ENCODE peak calls at places on chromosomes 13 and 19, in seven cellular contexts. U is upper lobe of left lung, D is cardiac muscle cell, J is heart left ventricle, T is transverse colon, H is colonic mucosa, E is adrenal gland. Y is an unnamed sample. For H3K4me1, the result is how much of the 10 kb centered on the place peaks cover.

GRCh38 chr13:76965759-76966421 is 17.6 kb downstream of the ACOD1 start:
- DNase-seq in H (peak), U (no peak), T (peak), D (no peak), E (peak), J (no peak), Y (peak)

GRCh38 chr13:110652231-110652730 is 36.9 kb downstream of the NAXD start:
- DNase-seq in U (peak), J (no peak), T (no peak), E (no peak), H (no peak), D (no peak), Y (no peak)

GRCh38 chr19:58182577-58182988 is 278 bp upstream of the ZNF274 start:
- DNase-seq in T (no peak), D (no peak), E (no peak), U (peak), J (peak), H (peak), Y (no peak)

GRCh38 chr19:46821512-46822359 is 28.9 kb downstream of the AP2S1 start:
- DNase-seq in U (no peak), T (peak), J (peak), D (no peak), H (peak), E (no peak), Y (peak)

GRCh38 chr13:98315902-98316301 is 138.8 kb upstream of the RNF113B start:
- DNase-seq in T (no peak), D (peak), J (no peak), U (no peak), E (no peak), H (no peak), Y (no peak)

GRCh38 chr19:46579286-46579944 is 21.7 kb upstream of the CALM3 start:
- DNase-seq in D (peak), J (no peak), T (no peak), U (no peak), H (no peak), E (no peak), Y (no peak)

GRCh38 chr19:35911173-35911572 is 3.1 kb upstream of the TYROBP start:
- DNase-seq in D (no peak), E (no peak), T (no peak), H (no peak), U (no peak), J (no peak), Y (no peak)

GRCh38 chr19:51002101-51002532 is 713 bp upstream of the KLK8 start:
- DNase-seq in E (no peak), J (no peak), U (no peak), D (no peak), T (no peak), H (no peak), Y (no peak)

GRCh38 chr19:44753932-44754742 is 5.6 kb downstream of the BCL3 start:
- DNase-seq in H (peak), J (peak), U (peak), E (peak), D (peak), T (peak), Y (peak)

GRCh38 chr19:956747-957451 is 27.2 kb upstream of the WDR18 start:
- DNase-seq in T (no peak), H (no peak), J (no peak), D (peak), U (no peak), E (no peak), Y (no peak)

GRCh38 chr19:16263115-16263839 is 61.3 kb upstream of the KLF2 start:
- DNase-seq in U (no peak), T (peak), E (no peak), J (peak), H (no peak), D (no peak), Y (no peak)

GRCh38 chr19:41324921-41325639 is 15.1 kb downstream of the CCDC97 start:
- DNase-seq in J (peak), D (peak), H (peak), U (peak), T (peak), E (peak), Y (peak)

GRCh38 chr19:50896591-50897190 is 14.5 kb downstream of the KLK4 start:
- DNase-seq in J (no peak), U (no peak), D (no peak), T (no peak), E (peak), H (no peak), Y (no peak)

GRCh38 chr19:39738809-39739208 is 980 bp upstream of the CLC start:
- DNase-seq in T (no peak), E (no peak), H (no peak), D (no peak), U (no peak), J (no peak), Y (no peak)

GRCh38 chr13:89267734-89268133 is 1596.6 kb downstream of the SLITRK5 start:
- DNase-seq in E (no peak), D (no peak), U (no peak), J (no peak), H (no peak), T (no peak), Y (no peak)

GRCh38 chr19:55325172-55325571 is at the start of gene TMEM150B:
- DNase-seq in E (no peak), H (no peak), D (no peak), U (peak), J (no peak), T (no peak), Y (no peak)

GRCh38 chr13:29849071-29849541 is 1.3 kb downstream of the UBL3 start:
- DNase-seq in U (no peak), E (peak), D (peak), T (peak), H (peak), J (no peak), Y (no peak)

GRCh38 chr19:10399878-10400277 is 3.5 kb downstream of the CDC37 start:
- DNase-seq in E (no peak), H (no peak), J (peak), D (no peak), T (no peak), U (no peak), Y (peak)

GRCh38 chr19:12757544-12758274 is 6.1 kb downstream of the BEST2 start:
- DNase-seq in T (peak), H (peak), E (peak), D (peak), J (peak), U (peak), Y (peak)

GRCh38 chr13:96091164-96091931 is 1.4 kb downstream of the HS6ST3 start:
- DNase-seq in U (no peak), H (no peak), E (peak), D (peak), J (peak), T (no peak), Y (peak)

GRCh38 chr19:19461306-19461670 is 54.1 kb downstream of the TSSK6 start:
- DNase-seq in U (no peak), T (no peak), D (no peak), H (no peak), E (no peak), J (no peak), Y (no peak)

GRCh38 chr19:29811125-29812079 is at the start of gene CCNE1:
- DNase-seq in J (peak), E (peak), U (peak), D (peak), H (peak), T (peak), Y (peak)

GRCh38 chr13:75384881-75385707 is 96.9 kb downstream of the TBC1D4 start:
- DNase-seq in T (no peak), D (no peak), U (no peak), E (no peak), H (no peak), J (no peak), Y (no peak)

GRCh38 chr19:34555447-34555846 is 73.9 kb downstream of the WTIP start:
- DNase-seq in U (no peak), E (no peak), T (no peak), H (no peak), D (no peak), J (no peak), Y (no peak)
- TF ChIP-seq CTCF in U (no peak), E (no peak), T (no peak), H (no peak), D (peak), J (no peak), Y (peak)

DNA sequence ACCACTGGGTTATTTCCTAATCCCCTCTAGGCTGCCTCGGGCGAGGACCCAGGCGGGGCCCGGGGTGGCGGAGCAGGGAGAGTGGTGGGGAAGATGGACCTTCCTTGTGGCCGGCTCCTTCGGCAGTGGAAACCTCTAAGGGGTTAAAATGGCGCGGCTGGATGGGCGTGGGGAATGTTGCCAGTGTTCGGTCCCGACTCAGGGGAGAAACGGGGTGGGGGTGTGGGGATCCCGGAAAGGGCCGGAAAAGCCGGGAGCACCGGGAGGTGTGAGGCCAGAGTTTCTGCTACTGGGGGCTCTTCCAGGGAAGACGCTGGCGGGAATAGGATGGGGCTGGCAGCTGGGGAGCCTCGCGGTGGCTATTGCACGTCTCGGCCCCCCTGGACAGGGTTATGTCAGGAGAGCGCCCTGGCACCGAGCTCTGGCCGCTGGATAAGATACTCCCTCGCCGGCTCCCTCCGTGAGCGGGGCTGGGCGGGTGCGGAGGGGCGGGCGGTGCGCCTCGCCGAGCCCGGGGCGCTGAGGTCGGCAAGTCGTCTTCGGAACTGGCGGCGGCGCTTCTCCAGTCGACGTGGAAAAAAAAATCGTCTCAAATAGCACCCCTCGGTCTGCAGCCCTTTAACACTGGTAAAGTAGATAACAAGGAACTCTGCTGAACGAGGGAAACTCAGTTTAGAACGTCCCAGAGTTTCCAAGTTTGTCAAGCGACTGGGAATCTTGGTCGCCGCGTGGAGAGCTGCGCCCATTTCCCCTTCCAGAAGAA is 114.9 kb downstream of the KCNRG start:
- DNase-seq in J (peak), D (peak), T (peak), E (peak), U (peak), H (peak), Y (peak)
- H3K4me1 ChIP-seq in J (under half), D (under half), T (under half), E (under half), U (under half), H (under half), Y (half or more)

DNA sequence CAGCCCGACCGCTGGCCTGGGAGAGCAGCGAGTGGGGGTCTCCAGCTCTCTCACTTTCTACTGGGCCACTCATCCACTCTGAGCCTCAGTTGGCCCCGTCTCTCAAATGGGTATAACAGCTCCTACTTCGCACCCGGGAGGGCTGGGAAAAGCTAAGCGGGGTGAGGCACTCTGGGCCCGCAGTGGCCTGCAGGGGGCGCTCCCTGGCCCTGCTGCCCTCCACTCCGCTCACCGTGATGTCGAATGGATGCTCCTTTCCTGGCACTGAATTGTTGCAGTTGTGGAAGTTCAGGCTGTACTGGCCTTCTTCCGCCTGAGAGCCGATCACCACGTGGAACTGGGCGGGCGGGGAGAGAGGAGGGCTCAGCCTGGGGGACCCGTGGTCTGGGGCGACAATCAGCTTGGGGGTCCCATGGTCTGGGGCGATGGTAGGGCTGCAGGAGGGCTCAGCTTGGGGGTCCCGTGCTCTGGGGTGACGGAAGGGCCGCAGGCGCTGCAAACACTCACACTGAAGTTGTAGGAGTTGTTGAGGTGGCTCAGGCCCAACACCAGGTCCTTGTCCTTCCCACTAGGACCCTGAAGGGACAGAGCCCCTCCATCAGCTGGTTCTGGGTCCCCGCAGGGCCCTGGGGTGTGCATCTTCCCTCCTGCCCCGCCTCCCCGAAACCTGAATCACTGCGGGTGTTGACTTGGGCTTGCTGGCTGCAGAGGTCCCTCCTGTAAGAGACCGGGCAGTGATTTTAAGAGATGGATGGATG is 3.9 kb downstream of the GPR108 start:
- DNase-seq in H (no peak), E (no peak), J (peak), T (no peak), U (no peak), D (no peak), Y (no peak)
- TF ChIP-seq CTCF in H (no peak), E (peak), J (peak), T (no peak), U (no peak), D (peak), Y (peak)

GRCh38 chr19:6232567-6232966 is 47.2 kb downstream of the MLLT1 start:
- DNase-seq in J (no peak), D (no peak), U (no peak), E (no peak), H (no peak), T (no peak), Y (no peak)
- H3K4me1 ChIP-seq in J (under half), D (under half), U (half or more), E (under half), H (under half), T (under half), Y (half or more)

DNA sequence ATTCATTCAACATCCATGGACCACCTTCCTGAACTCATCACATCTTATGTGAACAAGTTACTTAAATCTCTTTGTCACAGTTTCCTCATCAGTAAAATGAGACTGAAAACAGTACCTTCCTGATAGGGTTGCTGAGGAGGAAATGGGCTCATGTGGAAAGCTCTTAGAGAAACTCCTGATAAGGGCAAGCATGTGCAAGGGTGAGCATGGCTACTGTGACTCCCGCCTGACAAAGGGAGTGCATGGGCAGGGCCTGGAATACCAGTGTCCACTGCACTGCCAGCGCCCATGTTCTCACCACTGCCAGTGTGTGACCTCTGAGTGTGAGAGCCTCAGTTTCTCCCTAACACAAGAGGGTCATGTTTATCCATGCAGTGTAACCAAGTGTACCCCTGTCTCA is 27.3 kb upstream of the IL17D start:
- DNase-seq in T (no peak), D (no peak), E (no peak), H (peak), U (no peak), J (no peak), Y (no peak)
- TF ChIP-seq CTCF in T (no peak), D (no peak), E (no peak), H (no peak), U (no peak), J (no peak), Y (no peak)

DNA sequence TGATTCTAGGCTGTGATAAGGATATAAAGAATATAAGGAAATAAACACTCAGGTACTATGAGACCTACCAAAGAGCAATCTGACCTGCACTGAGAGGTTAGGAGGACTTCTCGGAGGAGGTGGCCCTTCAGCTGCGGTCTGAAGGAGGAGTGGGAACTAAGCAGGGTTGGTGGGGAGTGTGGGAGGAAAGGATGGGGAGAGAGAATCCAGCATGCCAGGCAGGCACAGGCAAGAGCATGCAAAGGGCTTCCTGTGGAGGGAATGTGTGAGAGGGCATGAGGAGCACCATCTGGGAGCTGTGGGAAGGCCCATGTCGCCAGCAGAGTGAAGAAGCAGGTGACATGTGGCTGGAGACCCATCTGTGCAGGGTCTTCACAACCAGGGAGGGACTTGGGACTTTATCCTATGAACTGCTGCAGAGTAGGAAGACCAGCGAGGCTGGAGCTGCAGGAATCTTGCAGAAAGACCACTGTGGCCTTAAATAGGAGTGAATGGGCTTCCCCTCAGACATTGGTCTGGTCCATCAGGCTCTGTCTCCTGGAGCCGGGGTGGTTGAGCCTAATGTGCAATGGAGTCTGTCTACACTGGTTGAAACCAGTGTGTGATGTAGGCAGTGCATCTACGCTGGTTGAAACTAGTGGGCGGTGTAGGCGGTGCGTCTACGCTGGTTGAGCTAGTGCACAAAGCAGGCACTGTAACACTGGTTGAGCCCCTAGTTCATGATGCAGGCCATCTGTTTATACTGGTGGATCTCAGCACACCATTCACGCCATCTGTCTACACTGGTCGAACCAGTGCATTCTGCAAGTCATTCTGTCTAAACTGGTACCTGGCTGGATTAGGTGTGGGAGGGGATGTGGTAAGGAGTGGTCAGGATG is 6.4 kb downstream of the CHST8 start:
- DNase-seq in T (no peak), D (no peak), E (no peak), H (no peak), U (no peak), J (no peak), Y (no peak)
- H3K4me1 ChIP-seq in T (under half), D (under half), E (under half), H (under half), U (under half), J (under half), Y (under half)

GRCh38 chr19:5154129-5154798 is 185.4 kb downstream of the KDM4B start:
- DNase-seq in J (peak), U (no peak), H (peak), D (peak), E (no peak), T (peak), Y (no peak)
- TF ChIP-seq CTCF in J (peak), U (peak), H (peak), D (peak), E (peak), T (peak), Y (peak)

GRCh38 chr19:2055871-2056809 is 5.1 kb upstream of the MKNK2 start:
- DNase-seq in D (no peak), T (peak), H (peak), E (no peak), U (peak), J (peak), Y (peak)
- H3K4me1 ChIP-seq in D (under half), T (half or more), H (under half), E (under half), U (half or more), J (half or more), Y (half or more)

GRCh38 chr19:17606786-17607185 is 51.3 kb downstream of the COLGALT1 start:
- DNase-seq in E (no peak), J (no peak), U (no peak), H (no peak), T (no peak), D (no peak), Y (no peak)

GRCh38 chr19:17607936-17608335 is 52.5 kb downstream of the COLGALT1 start:
- DNase-seq in H (no peak), J (no peak), D (no peak), U (no peak), E (no peak), T (no peak), Y (no peak)

GRCh38 chr19:17605117-17605516 is 49.7 kb downstream of the COLGALT1 start:
- DNase-seq in E (no peak), H (no peak), D (no peak), J (no peak), T (no peak), U (no peak), Y (no peak)

GRCh38 chr19:17604372-17605025 is 49.0 kb downstream of the COLGALT1 start:
- DNase-seq in T (no peak), J (no peak), H (no peak), U (no peak), E (no peak), D (no peak), Y (no peak)

DNA sequence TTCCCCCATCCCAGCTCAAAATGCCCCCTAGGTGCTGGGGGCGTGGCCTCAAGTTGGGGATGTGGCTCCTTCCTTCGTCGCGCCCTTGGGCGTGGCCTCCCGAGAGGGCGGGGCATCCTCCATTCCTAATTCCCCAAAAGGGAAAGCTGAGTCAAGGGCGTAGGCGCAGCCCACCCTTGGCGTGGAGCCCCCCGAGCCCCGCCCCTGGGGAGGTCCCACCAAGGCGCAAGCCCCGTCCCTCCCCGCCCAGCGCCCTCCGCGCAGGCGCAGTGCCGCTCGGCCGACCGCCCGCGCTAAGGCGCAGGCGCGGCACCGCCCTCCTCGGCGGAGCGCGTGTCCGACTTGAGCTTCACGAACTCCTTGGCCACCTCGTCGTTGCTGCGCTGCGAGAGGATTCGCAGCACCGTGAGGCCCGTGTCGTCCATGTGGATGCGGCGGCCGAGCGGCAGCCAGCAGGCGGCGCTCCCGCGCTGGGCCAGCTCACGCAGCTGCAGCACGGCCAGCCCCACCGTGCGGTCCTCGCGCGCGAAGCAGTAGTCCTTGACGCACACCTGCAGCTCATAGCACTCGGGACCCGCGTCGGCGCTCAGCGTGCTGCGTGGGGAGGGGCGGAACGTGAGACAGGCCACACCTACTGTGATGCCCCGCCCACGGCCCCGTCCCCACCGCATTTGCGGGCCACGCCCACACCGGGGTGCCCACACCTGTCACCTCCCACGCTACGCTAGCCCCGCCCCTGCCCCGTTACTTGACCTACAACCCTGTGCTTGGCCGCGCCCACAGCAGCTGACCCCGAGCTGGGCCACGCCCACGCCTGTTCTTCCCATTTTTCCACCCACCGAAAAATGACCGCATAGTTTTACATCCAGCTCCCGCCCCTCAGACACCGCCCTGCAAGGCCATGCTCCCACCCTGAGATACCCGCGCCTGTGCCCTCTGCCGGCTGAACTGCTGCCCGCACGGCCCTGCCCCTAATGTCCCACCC is 50.6 kb downstream of the COLGALT1 start:
- DNase-seq in H (peak), U (peak), J (peak), T (peak), E (peak), D (peak), Y (peak)
- TF ChIP-seq CTCF in H (peak), U (peak), J (peak), T (peak), E (peak), D (peak), Y (peak)